ENCODE peak calls at places on chromosome X, in nine cellular contexts. D is mucosa of gallbladder; G is fibroblast of pulmonary artery; W is activated CD4-positive, alpha-beta T cell treated with anti-CD3 and anti-CD28 coated beads, Interleukin-2, amount 10 ng/mL, durations not matched to agents 7 days and 5 days; V is activated CD8-positive, alpha-beta memory T cell treated with anti-CD3 and anti-CD28 coated beads for 48 hours; N is hypothalamus; M is NB4; X is SW 1271; I is MCF 10A. Y is an unnamed sample.

GRCh38 chrX:127578395-127578794 is 473.8 kb downstream of the ACTRT1 start:
- DNase-seq in N (no peak), X (no peak), I (no peak), G (no peak), W (no peak), V (no peak), D (no peak), M (no peak), Y (no peak)

GRCh38 chrX:124388562-124388961 is 42.2 kb downstream of the SH2D1A start:
- DNase-seq in G (peak; percentile 60), N (peak; percentile 0), X (peak; percentile 35), D (peak; percentile 56), V (no peak), W (peak; percentile 71), I (peak; percentile 61), M (peak; percentile 67), Y (peak; percentile 64)

GRCh38 chrX:11464836-11465458 is 171.7 kb downstream of the AMELX start:
- DNase-seq in G (no peak), V (no peak), W (no peak), N (no peak), I (no peak), M (no peak), D (no peak), X (no peak), Y (peak; percentile 21)

GRCh38 chrX:15911729-15912550 is 57.3 kb upstream of the AP1S2 start:
- DNase-seq in I (no peak), G (peak; percentile 13), M (peak; percentile 95), X (no peak), D (peak; percentile 12), V (no peak), N (no peak), W (no peak), Y (peak; percentile 8)

GRCh38 chrX:35166023-35166422 is 223.4 kb downstream of the FAM47B start:
- DNase-seq in W (no peak), I (no peak), M (no peak), V (no peak), X (no peak), G (no peak), N (no peak), D (no peak), Y (no peak)

GRCh38 chrX:47174846-47175587 is 18.6 kb upstream of the UBA1 start:
- DNase-seq in X (no peak), M (no peak), G (no peak), N (no peak), D (no peak), V (no peak), W (no peak), I (no peak), Y (no peak)

GRCh38 chrX:47849776-47850175 is 13.1 kb downstream of the ZNF81 start:
- DNase-seq in X (no peak), I (no peak), W (no peak), M (no peak), G (no peak), D (no peak), N (no peak), V (no peak), Y (no peak)

GRCh38 chrX:131778269-131779218 is 234.7 kb downstream of the OR13H1 start:
- DNase-seq in N (peak; percentile 19), M (no peak), D (peak; percentile 90), G (no peak), W (no peak), I (peak; percentile 88), V (no peak), X (no peak), Y (peak; percentile 25)

GRCh38 chrX:131704136-131704695 is 160.3 kb downstream of the OR13H1 start:
- DNase-seq in N (peak; percentile 46), D (peak; percentile 93), I (peak; percentile 96), V (peak; percentile 57), W (no peak), M (no peak), X (peak; percentile 63), G (no peak), Y (peak; percentile 37)

GRCh38 chrX:55120767-55121358 is 32.0 kb downstream of the PAGE2 start:
- DNase-seq in N (no peak), X (no peak), I (no peak), M (no peak), W (no peak), D (no peak), G (peak; percentile 27), V (no peak), Y (no peak)

GRCh38 chrX:9586992-9587392 is 122.1 kb downstream of the TBL1X start:
- DNase-seq in N (no peak), D (no peak), I (no peak), G (no peak), X (no peak), M (no peak), W (no peak), V (no peak), Y (no peak)

GRCh38 chrX:9880912-9881311 is 86.2 kb upstream of the CLDN34 start:
- DNase-seq in D (no peak), X (no peak), W (no peak), N (no peak), V (no peak), I (no peak), G (no peak), M (no peak), Y (no peak)

GRCh38 chrX:136870064-136870463 is 10.5 kb downstream of the RBMX start:
- DNase-seq in D (no peak), G (no peak), M (peak; percentile 68), X (no peak), V (no peak), N (no peak), W (no peak), I (no peak), Y (no peak)

GRCh38 chrX:39176105-39176504 is 374.8 kb downstream of the MID1IP1 start:
- DNase-seq in X (no peak), N (no peak), V (no peak), G (no peak), D (no peak), W (no peak), M (no peak), I (no peak), Y (no peak)

GRCh38 chrX:20363003-20363674 is 96.4 kb upstream of the RPS6KA3 start:
- DNase-seq in G (no peak), I (no peak), X (no peak), W (no peak), N (no peak), V (no peak), D (no peak), M (no peak), Y (no peak)